ENCODE peak calls at places on chromosome 6, in nine cellular contexts. B is heart left ventricle; L is ascending aorta; V is adrenal gland; C is mesendoderm; G is CD4-positive, alpha-beta memory T cell; A is fibroblast of lung; D is tibial artery; I is prostate gland. M is an unnamed sample.

GRCh38 chr6:106913676-106914280 is 60.8 kb downstream of the CD24 start:
- DNase-seq in B (no peak), L (no peak), V (no peak), C (peak), G (no peak), A (no peak), D (no peak), I (no peak), M (no peak)

GRCh38 chr6:69311888-69312287 is 484.9 kb downstream of the LMBRD1 start:
- DNase-seq in B (no peak), L (no peak), V (no peak), C (peak), G (no peak), A (no peak), D (no peak), I (no peak), M (no peak)

GRCh38 chr6:134938896-134939295 is 11.0 kb downstream of the ALDH8A1 start:
- DNase-seq in B (no peak), L (no peak), V (no peak), C (no peak), G (peak), A (peak), D (no peak), I (no peak), M (no peak)

GRCh38 chr6:67698534-67698933 is 936.5 kb upstream of the ADGRB3 start:
- DNase-seq in B (no peak), L (no peak), V (no peak), C (no peak), G (no peak), A (peak), D (no peak), I (no peak), M (no peak)

GRCh38 chr6:43763133-43763797 is 6.7 kb upstream of the VEGFA start:
- DNase-seq in B (no peak), L (no peak), V (no peak), C (no peak), G (no peak), A (peak), D (no peak), I (no peak), M (peak)

GRCh38 chr6:143701343-143702234 is 23.8 kb downstream of the PHACTR2 start:
- DNase-seq in B (no peak), L (no peak), V (peak), C (no peak), G (no peak), A (no peak), D (no peak), I (no peak), M (no peak)

GRCh38 chr6:80469977-80470376 is 363.5 kb downstream of the BCKDHB start:
- DNase-seq in B (no peak), L (no peak), V (no peak), C (no peak), G (no peak), A (no peak), D (no peak), I (no peak), M (no peak)

GRCh38 chr6:14348389-14348788 is 230.8 kb downstream of the CD83 start:
- DNase-seq in B (no peak), L (no peak), V (no peak), C (no peak), G (no peak), A (no peak), D (no peak), I (no peak), M (no peak)

GRCh38 chr6:27651371-27651732 is 178.4 kb upstream of the ZNF184 start:
- DNase-seq in B (no peak), L (no peak), V (no peak), C (peak), G (no peak), A (peak), D (no peak), I (no peak), M (peak)

GRCh38 chr6:27650620-27651370 is 177.9 kb upstream of the ZNF184 start:
- DNase-seq in B (no peak), L (no peak), V (no peak), C (peak), G (peak), A (peak), D (no peak), I (no peak), M (peak)
- H3K4me3 ChIP-seq in B (no peak), L (no peak), V (no peak), C (peak), G (no peak), A (no peak), D (no peak), I (no peak), M (peak)

GRCh38 chr6:108968325-108968724 is 120.1 kb downstream of the ARMC2 start:
- DNase-seq in B (no peak), L (no peak), V (no peak), C (peak), G (no peak), A (no peak), D (no peak), I (no peak), M (peak)
- H3K4me3 ChIP-seq in B (no peak), L (no peak), V (no peak), C (no peak), G (no peak), A (no peak), D (no peak), I (no peak), M (no peak)

GRCh38 chr6:89356644-89357043 is 4.1 kb upstream of the UBE2J1 start:
- DNase-seq in B (no peak), L (no peak), V (no peak), C (no peak), G (no peak), A (no peak), D (no peak), I (no peak), M (no peak)
- H3K4me3 ChIP-seq in B (no peak), L (no peak), V (no peak), C (no peak), G (no peak), A (no peak), D (no peak), I (no peak), M (no peak)

GRCh38 chr6:1381397-1382330 is 7.7 kb upstream of the FOXF2 start:
- DNase-seq in B (no peak), L (no peak), V (peak), C (peak), G (peak), A (no peak), D (no peak), I (no peak), M (peak)

GRCh38 chr6:1383729-1384548 is 5.4 kb upstream of the FOXF2 start:
- DNase-seq in B (no peak), L (peak), V (no peak), C (no peak), G (no peak), A (no peak), D (no peak), I (no peak), M (peak)

GRCh38 chr6:1382331-1382882 is 7.0 kb upstream of the FOXF2 start:
- DNase-seq in B (no peak), L (no peak), V (no peak), C (peak), G (no peak), A (no peak), D (no peak), I (no peak), M (peak)

GRCh38 chr6:1384549-1385128 is 4.7 kb upstream of the FOXF2 start:
- DNase-seq in B (no peak), L (peak), V (no peak), C (no peak), G (no peak), A (no peak), D (no peak), I (no peak), M (peak)

DNA sequence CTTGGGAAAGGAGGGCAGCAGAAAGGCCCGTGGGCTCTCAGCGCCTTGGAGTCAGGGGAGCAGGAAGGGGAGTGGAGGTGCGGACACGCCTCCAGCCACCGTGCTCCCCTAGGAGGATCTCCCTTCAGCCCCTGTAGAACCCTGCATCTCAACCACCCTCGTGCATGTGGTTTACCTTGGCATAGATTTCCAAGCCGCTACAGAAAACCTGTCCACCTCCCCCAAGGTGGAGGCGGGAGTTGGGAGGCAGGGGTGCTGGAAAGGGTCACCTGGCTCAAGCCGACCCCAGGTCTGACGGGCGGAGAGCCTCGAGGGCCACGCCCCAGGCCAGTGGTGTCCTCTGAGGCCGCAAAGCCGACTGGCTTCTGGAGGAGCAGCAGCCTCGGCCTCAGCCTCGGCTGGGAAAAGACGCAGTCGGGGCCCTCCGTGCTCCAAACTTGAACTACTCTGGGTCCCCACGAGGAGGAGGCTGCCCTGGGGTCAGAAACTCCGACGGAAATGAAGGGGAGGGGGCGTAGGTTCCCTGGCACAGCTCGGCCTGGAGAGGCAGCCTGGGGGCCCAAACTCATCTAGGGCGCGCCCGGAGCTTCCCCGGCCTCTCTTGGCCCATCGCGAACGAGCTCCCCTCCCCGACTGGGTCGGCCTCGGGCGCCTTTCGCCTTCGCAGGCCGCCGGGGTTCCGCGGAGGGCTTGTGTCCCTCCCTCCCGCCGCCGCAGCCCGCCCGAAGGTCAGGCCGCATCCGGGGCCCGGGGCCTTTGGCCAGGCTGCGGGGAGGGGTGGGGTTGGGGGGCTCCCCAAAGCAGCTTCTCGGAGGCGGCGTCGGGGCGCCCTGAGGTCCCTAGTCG is 6.3 kb upstream of the FOXF2 start:
- DNase-seq in B (no peak), L (peak), V (no peak), C (peak), G (no peak), A (no peak), D (no peak), I (no peak), M (peak)
- H3K4me3 ChIP-seq in B (no peak), L (peak), V (no peak), C (no peak), G (no peak), A (peak), D (no peak), I (no peak), M (peak)

GRCh38 chr6:27290850-27291208 is 21.2 kb downstream of the POM121L2 start:
- DNase-seq in B (no peak), L (no peak), V (no peak), C (no peak), G (no peak), A (no peak), D (no peak), I (no peak), M (no peak)

GRCh38 chr6:27286141-27286540 is 25.9 kb downstream of the POM121L2 start:
- DNase-seq in B (no peak), L (no peak), V (no peak), C (no peak), G (no peak), A (no peak), D (no peak), I (no peak), M (no peak)

GRCh38 chr6:27290065-27290849 is 21.8 kb downstream of the POM121L2 start:
- DNase-seq in B (no peak), L (no peak), V (no peak), C (peak), G (no peak), A (peak), D (no peak), I (no peak), M (no peak)

GRCh38 chr6:27288136-27289044 is 23.7 kb downstream of the POM121L2 start:
- DNase-seq in B (no peak), L (no peak), V (no peak), C (peak), G (no peak), A (no peak), D (no peak), I (no peak), M (peak)

DNA sequence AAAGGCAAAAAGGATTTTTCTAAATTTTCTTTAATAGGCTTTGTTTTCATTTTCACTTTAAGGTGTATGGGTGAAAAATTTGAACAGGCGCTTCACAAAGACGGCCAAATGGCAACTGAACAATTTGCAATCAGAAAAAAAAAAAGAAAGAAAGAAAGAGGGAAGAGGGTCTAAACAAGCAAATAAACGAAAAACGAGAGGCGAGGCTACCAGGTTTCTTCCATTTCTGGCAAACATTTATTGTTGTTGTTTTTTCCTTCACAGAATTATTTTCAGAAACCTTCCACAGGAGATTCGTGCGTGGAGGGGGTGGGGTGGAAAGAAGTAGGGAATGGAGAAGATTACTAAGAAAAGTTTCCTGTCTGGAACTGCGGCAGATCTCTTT is 24.3 kb downstream of the POM121L2 start:
- DNase-seq in B (no peak), L (no peak), V (no peak), C (no peak), G (no peak), A (no peak), D (no peak), I (no peak), M (no peak)
- H3K4me3 ChIP-seq in B (no peak), L (no peak), V (no peak), C (peak), G (no peak), A (no peak), D (no peak), I (no peak), M (peak)

GRCh38 chr6:169254456-169255316 is 1.0 kb upstream of the THBS2 start:
- DNase-seq in B (no peak), L (no peak), V (no peak), C (no peak), G (no peak), A (no peak), D (no peak), I (no peak), M (peak)
- H3K4me3 ChIP-seq in B (peak), L (peak), V (no peak), C (no peak), G (no peak), A (no peak), D (no peak), I (no peak), M (no peak)

DNA sequence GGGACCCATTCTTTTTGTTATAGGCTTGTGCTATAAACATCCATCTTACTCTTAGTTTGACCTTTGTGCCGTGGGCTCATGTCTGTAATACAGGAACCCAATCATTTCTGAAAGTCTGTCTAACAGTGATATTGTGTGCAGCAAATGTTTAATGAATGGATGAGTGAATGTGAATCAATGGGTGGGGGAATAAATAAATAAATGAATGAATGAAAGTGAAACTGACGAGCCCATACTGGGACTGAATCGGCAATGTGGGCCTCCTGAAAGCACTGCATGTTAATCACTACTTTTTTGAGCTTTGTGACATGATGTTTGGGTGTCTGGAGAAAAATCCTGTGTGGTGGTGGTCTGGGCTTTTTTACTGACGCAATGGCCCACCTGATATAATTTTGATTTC is 175.0 kb downstream of the GMPR start:
- DNase-seq in B (no peak), L (no peak), V (no peak), C (no peak), G (peak), A (no peak), D (no peak), I (no peak), M (no peak)
- H3K4me3 ChIP-seq in B (no peak), L (peak), V (no peak), C (no peak), G (no peak), A (peak), D (no peak), I (no peak), M (no peak)

DNA sequence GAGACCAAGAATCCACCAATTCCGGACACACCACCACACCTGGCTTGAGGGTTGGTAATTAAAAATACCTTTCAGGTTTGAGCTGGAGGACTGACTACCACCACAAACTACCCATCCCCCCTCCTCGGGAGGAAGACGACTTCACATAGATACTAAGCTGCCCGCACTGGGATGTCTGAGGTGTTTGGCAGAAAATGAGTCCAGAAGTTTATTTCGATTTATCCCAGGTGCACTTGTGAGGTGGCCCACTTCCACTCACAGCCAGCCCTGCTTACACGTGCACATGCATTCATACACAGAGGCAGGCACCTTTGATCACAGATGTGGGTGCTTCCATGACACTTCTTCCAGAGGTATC is 187.1 kb downstream of the ID4 start:
- DNase-seq in B (no peak), L (no peak), V (no peak), C (no peak), G (no peak), A (no peak), D (no peak), I (no peak), M (no peak)
- H3K4me3 ChIP-seq in B (no peak), L (no peak), V (no peak), C (no peak), G (no peak), A (no peak), D (no peak), I (no peak), M (no peak)

GRCh38 chr6:166381381-166381732 is 1.4 kb downstream of the MPC1 start:
- DNase-seq in B (no peak), L (no peak), V (no peak), C (no peak), G (no peak), A (no peak), D (no peak), I (no peak), M (no peak)

GRCh38 chr6:166382500-166382932 is 224 bp downstream of the MPC1 start:
- DNase-seq in B (no peak), L (no peak), V (no peak), C (no peak), G (no peak), A (no peak), D (no peak), I (no peak), M (no peak)

GRCh38 chr6:166381733-166382499 is 824 bp downstream of the MPC1 start:
- DNase-seq in B (peak), L (peak), V (peak), C (peak), G (peak), A (peak), D (peak), I (peak), M (peak)

GRCh38 chr6:166386111-166386510 is 3.4 kb upstream of the MPC1 start:
- DNase-seq in B (no peak), L (no peak), V (no peak), C (no peak), G (no peak), A (no peak), D (no peak), I (no peak), M (no peak)

DNA sequence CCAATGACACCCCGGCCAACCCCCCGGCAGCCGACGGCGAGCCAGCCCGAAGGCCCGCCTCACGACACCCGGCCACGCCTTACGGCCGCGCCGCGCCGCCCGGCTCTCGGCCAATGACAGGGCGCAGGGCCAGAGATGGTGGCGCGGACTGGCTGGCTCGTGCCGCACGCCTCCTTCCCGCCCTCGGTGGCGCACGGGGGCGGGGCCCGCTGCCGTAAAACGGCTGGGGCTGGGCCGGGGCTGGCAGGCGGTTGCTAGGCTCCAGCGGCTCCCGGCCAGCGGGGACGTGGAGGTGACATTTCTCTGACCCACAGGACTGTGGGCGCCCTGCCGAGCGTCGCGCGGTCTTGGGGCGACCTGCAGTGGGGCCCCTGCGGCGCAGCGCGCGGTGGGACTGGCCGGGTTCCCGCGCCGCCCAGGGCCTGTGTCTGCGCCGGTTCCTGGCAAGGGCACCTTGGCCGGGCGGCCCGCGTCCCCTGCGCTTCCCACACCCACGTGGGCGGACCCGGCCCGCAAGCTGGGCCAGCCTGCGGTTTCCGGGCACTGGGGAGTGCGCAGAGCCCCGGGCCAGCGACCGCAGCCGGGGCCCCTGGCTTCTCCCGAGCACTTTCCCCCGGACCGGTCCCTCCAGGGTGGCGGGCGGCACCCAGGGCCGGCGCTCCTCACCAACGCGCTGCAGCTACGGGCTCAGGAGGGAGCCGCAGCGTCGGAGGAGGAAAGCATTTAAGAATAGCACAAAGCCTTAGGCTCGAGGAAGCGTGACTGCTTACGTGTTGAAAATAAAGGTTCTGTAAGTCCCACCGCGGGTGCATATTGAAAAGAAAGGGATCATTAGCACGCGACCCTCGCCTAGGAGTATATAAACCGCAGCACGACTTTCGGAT is at the start of gene MPC1:
- DNase-seq in B (peak), L (peak), V (peak), C (peak), G (peak), A (peak), D (peak), I (peak), M (peak)
- H3K4me3 ChIP-seq in B (peak), L (peak), V (peak), C (peak), G (peak), A (peak), D (peak), I (peak), M (peak)